ENCODE peak calls at places on chromosome 15, in seven cellular contexts. Q, J, S, C, V, X and A are unnamed samples.

GRCh38 chr15:56815247-56815646 is 81.9 kb upstream of the ZNF280D start:
- DNase-seq in S (no peak), X (no peak), C (no peak), Q (no peak), V (no peak), J (no peak), A (peak; percentile 91)

GRCh38 chr15:38826880-38827279 is 262.3 kb upstream of the RASGRP1 start:
- DNase-seq in V (no peak), X (no peak), S (no peak), J (no peak), C (no peak), Q (no peak), A (no peak)

GRCh38 chr15:72751751-72752455 is 31.7 kb downstream of the ADPGK start:
- DNase-seq in C (peak; percentile 72), J (no peak), S (no peak), V (no peak), X (no peak), Q (no peak), A (no peak)

GRCh38 chr15:89673162-89673506 is 6.0 kb downstream of the PLIN1 start:
- DNase-seq in S (no peak), X (peak; percentile 31), V (peak; percentile 83), J (no peak), Q (no peak), C (no peak), A (no peak)

GRCh38 chr15:40060241-40060961 is 21.4 kb upstream of the SRP14 start:
- DNase-seq in Q (no peak), X (no peak), C (no peak), J (no peak), V (no peak), S (no peak), A (no peak)

GRCh38 chr15:88938802-88939485 is 25.8 kb upstream of the MFGE8 start:
- DNase-seq in Q (no peak), S (no peak), J (no peak), X (no peak), C (no peak), V (no peak), A (no peak)

GRCh38 chr15:40770147-40770721 is 454 bp downstream of the C15orf62 start:
- DNase-seq in J (no peak), Q (peak; percentile 45), C (peak; percentile 20), S (no peak), X (no peak), V (no peak), A (no peak)

GRCh38 chr15:40303576-40303975 is 4.2 kb downstream of the PLCB2 start:
- DNase-seq in V (no peak), S (no peak), J (no peak), X (no peak), C (no peak), Q (no peak), A (no peak)

GRCh38 chr15:41633609-41634008 is 26.6 kb upstream of the MGA start:
- DNase-seq in Q (no peak), C (no peak), J (no peak), S (no peak), V (no peak), X (no peak), A (no peak)

GRCh38 chr15:62985768-62986167 is 56.8 kb upstream of the TPM1 start:
- DNase-seq in S (no peak), Q (no peak), J (no peak), V (no peak), X (no peak), C (no peak), A (no peak)

GRCh38 chr15:50353251-50353998 is 1.6 kb downstream of the GABPB1 start:
- DNase-seq in C (peak; percentile 30), Q (peak; percentile 33), S (no peak), V (no peak), J (no peak), X (peak; percentile 60), A (peak; percentile 44)

GRCh38 chr15:93467327-93467726 is 378.3 kb upstream of the RGMA start:
- DNase-seq in X (peak; percentile 22), J (no peak), C (peak; percentile 11), Q (no peak), V (no peak), S (no peak), A (no peak)

GRCh38 chr15:101063891-101064794 is 145.0 kb downstream of the LRRK1 start:
- DNase-seq in J (no peak), C (peak; percentile 49), V (peak; percentile 60), Q (no peak), S (no peak), X (no peak), A (no peak)

GRCh38 chr15:40747685-40748631 is 7.1 kb downstream of the RMDN3 start:
- DNase-seq in V (no peak), Q (no peak), X (no peak), S (no peak), C (no peak), J (no peak), A (no peak)

GRCh38 chr15:88274534-88275460 is 18.3 kb upstream of the NTRK3 start:
- DNase-seq in C (peak; percentile 72), S (no peak), V (peak; percentile 86), Q (peak; percentile 82), X (peak; percentile 47), J (peak; percentile 37), A (peak; percentile 48)